ENCODE peak calls at places on chromosome 15, in six cellular contexts. Q is NT2/D1, L is K562, K is HCT116, C is H1, F is GM12878. S is an unnamed sample.

GRCh38 chr15:50146661-50147060 is 27.6 kb upstream of the ATP8B4 start:
- DNase-seq in Q (no peak), L (no peak), K (no peak), C (no peak), F (no peak), S (no peak)

GRCh38 chr15:27244047-27244446 is 273.1 kb downstream of the GABRG3 start:
- DNase-seq in Q (no peak), L (no peak), K (no peak), C (no peak), F (no peak), S (no peak)

GRCh38 chr15:69735126-69735525 is 282.5 kb downstream of the RPLP1 start:
- DNase-seq in Q (peak), L (no peak), K (no peak), C (no peak), F (no peak), S (no peak)

GRCh38 chr15:83498801-83499200 is 51.7 kb downstream of the SH3GL3 start:
- DNase-seq in Q (peak), L (no peak), K (no peak), C (no peak), F (no peak), S (no peak)

GRCh38 chr15:92906038-92906437 is 5.9 kb downstream of the CHD2 start:
- DNase-seq in Q (no peak), L (no peak), K (no peak), C (no peak), F (no peak), S (no peak)

GRCh38 chr15:64149424-64150235 is 1.9 kb upstream of the SNX22 start:
- DNase-seq in Q (peak), L (peak), K (no peak), C (no peak), F (no peak), S (no peak)

GRCh38 chr15:93111451-93111850 is 22.4 kb upstream of the RGMA start:
- DNase-seq in Q (no peak), L (no peak), K (no peak), C (no peak), F (no peak), S (no peak)

GRCh38 chr15:101676965-101677364 is 24.8 kb upstream of the TM2D3 start:
- DNase-seq in Q (no peak), L (no peak), K (no peak), C (no peak), F (no peak), S (no peak)

GRCh38 chr15:80536231-80536630 is 132.0 kb downstream of the ARNT2 start:
- DNase-seq in Q (no peak), L (no peak), K (no peak), C (no peak), F (no peak), S (no peak)

GRCh38 chr15:84009616-84010015 is 226.0 kb upstream of the GOLGA6L4 start:
- DNase-seq in Q (no peak), L (no peak), K (no peak), C (no peak), F (no peak), S (no peak)

GRCh38 chr15:58771621-58772235 is 626 bp downstream of the MINDY2 start:
- DNase-seq in Q (peak), L (peak), K (no peak), C (no peak), F (no peak), S (no peak)

GRCh38 chr15:59022188-59022587 is 34.7 kb downstream of the RNF111 start:
- DNase-seq in Q (no peak), L (no peak), K (no peak), C (no peak), F (no peak), S (no peak)

GRCh38 chr15:45378149-45378912 is at the start of gene GATM:
- DNase-seq in Q (peak), L (no peak), K (no peak), C (peak), F (peak), S (no peak)
- TF ChIP-seq ZNF274 in Q (no peak), L (no peak), K (no peak), C (no peak), F (no peak), S (no peak)

GRCh38 chr15:51917493-51917892 is 54.1 kb downstream of the LEO1 start:
- DNase-seq in Q (peak), L (peak), K (peak), C (no peak), F (no peak), S (peak)
- TF ChIP-seq ZNF274 in Q (no peak), L (no peak), K (no peak), C (no peak), F (no peak), S (no peak)

GRCh38 chr15:31200735-31201151 is 99.2 kb upstream of the TRPM1 start:
- DNase-seq in Q (no peak), L (peak), K (no peak), C (peak), F (no peak), S (peak)

GRCh38 chr15:31202953-31203352 is 101.4 kb upstream of the TRPM1 start:
- DNase-seq in Q (no peak), L (no peak), K (no peak), C (no peak), F (no peak), S (no peak)

GRCh38 chr15:31193291-31193690 is 91.8 kb upstream of the TRPM1 start:
- DNase-seq in Q (no peak), L (no peak), K (no peak), C (no peak), F (no peak), S (no peak)

GRCh38 chr15:31197497-31198414 is 96.2 kb upstream of the TRPM1 start:
- DNase-seq in Q (peak), L (peak), K (no peak), C (peak), F (peak), S (peak)
- TF ChIP-seq ZNF274 in Q (no peak), L (no peak), K (no peak), C (no peak), F (no peak), S (no peak)

DNA sequence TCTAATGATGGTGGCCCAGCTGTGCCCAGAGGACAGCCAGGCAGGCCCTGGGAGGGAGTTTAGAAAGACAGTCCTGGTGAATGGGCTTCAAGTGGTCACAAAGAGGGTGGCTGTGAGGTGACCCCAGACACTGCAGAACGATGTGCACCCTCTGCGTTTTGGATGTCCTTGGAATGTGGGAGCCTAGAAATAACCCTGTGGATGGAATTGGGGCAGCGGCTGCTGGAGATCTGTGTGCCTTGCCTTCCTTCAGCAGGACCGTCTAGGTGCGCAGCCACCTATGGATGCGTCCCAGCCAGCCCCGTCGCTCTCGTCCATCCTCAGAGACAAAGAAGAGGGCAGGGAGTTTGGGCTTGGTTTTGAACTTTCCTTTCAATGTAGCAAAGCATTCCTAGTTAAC is 46.5 kb downstream of the KLHL25 start:
- DNase-seq in Q (no peak), L (no peak), K (no peak), C (peak), F (no peak), S (no peak)
- TF ChIP-seq ZNF274 in Q (no peak), L (no peak), K (no peak), C (no peak), F (no peak), S (no peak)

GRCh38 chr15:78264304-78265136 is at the start of gene DNAJA4:
- DNase-seq in Q (no peak), L (no peak), K (no peak), C (peak), F (no peak), S (no peak)
- TF ChIP-seq ZNF274 in Q (no peak), L (no peak), K (no peak), C (no peak), F (no peak), S (no peak)